ENCODE peak calls at places on chromosomes 2 and 18, in ten cellular contexts. R is keratinocyte; U is activated CD4-positive, CD25-positive, alpha-beta regulatory T cell treated with anti-CD3 and anti-CD28 coated beads, Interleukin-2, amount 50 U/mL, for 72 hours; P is SK-N-DZ; E is NCI-H1092 treated with DMSO at 0.1 percent for 48 hours; D is AG09319; B is RPMI7951; J is CD4-positive, alpha-beta T cell; C is NCI-H1417; Y is endothelial cell. V is an unnamed sample.

GRCh38 chr2:138500592-138501426 is 761 bp upstream of the SPOPL start:
- DNase-seq in U (no peak), D (no peak), E (peak; percentile 52), P (no peak), J (no peak), Y (peak; percentile 24), R (no peak), C (no peak), B (no peak), V (no peak)

GRCh38 chr2:148751907-148752306 is 107.4 kb downstream of the EPC2 start:
- DNase-seq in R (no peak), P (no peak), Y (no peak), B (no peak), E (no peak), D (no peak), C (no peak), U (no peak), J (no peak), V (no peak)

GRCh38 chr2:151029406-151030157 is 232.1 kb downstream of the RBM43 start:
- DNase-seq in J (no peak), P (no peak), B (peak; percentile 53), Y (no peak), C (no peak), U (no peak), E (no peak), R (no peak), D (peak; percentile 49), V (peak; percentile 86)

GRCh38 chr2:191171708-191172355 is 21.0 kb upstream of the STAT4 start:
- DNase-seq in R (peak; percentile 99), C (no peak), U (no peak), Y (no peak), P (no peak), D (peak; percentile 80), B (peak; percentile 93), E (no peak), J (no peak), V (peak; percentile 91)

GRCh38 chr2:38013158-38013752 is 62.7 kb downstream of the CYP1B1 start:
- DNase-seq in U (no peak), B (peak; percentile 35), C (no peak), E (no peak), J (no peak), R (no peak), Y (no peak), P (no peak), D (no peak), V (peak; percentile 86)

GRCh38 chr18:51668101-51668500 is 470.6 kb upstream of the MEX3C start:
- DNase-seq in P (peak; percentile 42), E (peak; percentile 85), D (no peak), U (peak; percentile 56), R (peak; percentile 13), C (peak; percentile 87), B (peak; percentile 14), J (no peak), Y (peak; percentile 73), V (peak; percentile 6)

GRCh38 chr18:67023059-67023458 is 419.2 kb upstream of the CDH19 start:
- DNase-seq in R (no peak), U (no peak), E (no peak), P (no peak), B (no peak), J (no peak), C (no peak), Y (no peak), D (no peak), V (no peak)

GRCh38 chr18:62999392-62999791 is 284.1 kb downstream of the PHLPP1 start:
- DNase-seq in R (no peak), E (no peak), J (no peak), U (no peak), Y (no peak), B (peak; percentile 65), C (no peak), D (peak; percentile 7), P (no peak), V (peak; percentile 50)

GRCh38 chr2:196233808-196234501 is 62.6 kb upstream of the STK17B start:
- DNase-seq in P (no peak), B (no peak), E (no peak), R (no peak), U (no peak), J (no peak), D (no peak), C (no peak), Y (no peak), V (no peak)

GRCh38 chr2:190468814-190469569 is 60.8 kb downstream of the MFSD6 start:
- DNase-seq in Y (no peak), B (peak; percentile 95), R (peak; percentile 57), U (no peak), C (peak; percentile 93), E (peak; percentile 98), D (peak; percentile 97), J (no peak), P (peak; percentile 89), V (peak; percentile 97)

GRCh38 chr2:153823880-153824279 is 47.8 kb upstream of the GALNT13 start:
- DNase-seq in D (no peak), E (no peak), J (no peak), B (no peak), Y (no peak), C (no peak), P (no peak), U (no peak), R (no peak), V (peak; percentile 3)

GRCh38 chr2:55045685-55046221 is 4.5 kb downstream of the RTN4 start:
- DNase-seq in Y (no peak), D (no peak), E (no peak), J (no peak), B (no peak), R (no peak), U (no peak), P (no peak), C (peak; percentile 75), V (no peak)

V was measured in iris pigment epithelial cell.